ENCODE peak calls at places on chromosomes 1 and 21, in nine cellular contexts. One of them, this sample, is unnamed.

GRCh38 chr1:19356266-19356665 is 44.1 kb downstream of the SLC66A1 start:
- DNase-seq in astrocyte: no peak
- DNase-seq in fibroblast of lung: no peak
- DNase-seq in HepG2: no peak
- DNase-seq in PC-9: no peak
- DNase-seq in mammary epithelial cell: no peak
- DNase-seq in neuronal stem cell: no peak
- DNase-seq in hepatocyte: no peak
- DNase-seq in mesendoderm: no peak
- DNase-seq in this sample: peak; percentile 53

GRCh38 chr1:34529935-34530859 is 224.7 kb upstream of the GJB5 start:
- DNase-seq in astrocyte: peak; percentile 39
- DNase-seq in fibroblast of lung: no peak
- DNase-seq in HepG2: no peak
- DNase-seq in PC-9: no peak
- DNase-seq in mammary epithelial cell: no peak
- DNase-seq in neuronal stem cell: no peak
- DNase-seq in hepatocyte: no peak
- DNase-seq in mesendoderm: no peak
- DNase-seq in this sample: no peak

GRCh38 chr1:64451449-64451848 is 18.5 kb upstream of the CACHD1 start:
- DNase-seq in astrocyte: no peak
- DNase-seq in fibroblast of lung: no peak
- DNase-seq in HepG2: no peak
- DNase-seq in PC-9: no peak
- DNase-seq in mammary epithelial cell: no peak
- DNase-seq in neuronal stem cell: no peak
- DNase-seq in hepatocyte: no peak
- DNase-seq in mesendoderm: peak; percentile 85
- DNase-seq in this sample: no peak

GRCh38 chr1:100960098-100960497 is 64.2 kb downstream of the SLC30A7 start:
- DNase-seq in astrocyte: no peak
- DNase-seq in fibroblast of lung: no peak
- DNase-seq in HepG2: no peak
- DNase-seq in PC-9: no peak
- DNase-seq in mammary epithelial cell: no peak
- DNase-seq in neuronal stem cell: no peak
- DNase-seq in hepatocyte: no peak
- DNase-seq in mesendoderm: no peak
- DNase-seq in this sample: no peak

GRCh38 chr1:167524651-167525050 is 6.3 kb upstream of the CD247 start:
- DNase-seq in astrocyte: no peak
- DNase-seq in fibroblast of lung: no peak
- DNase-seq in HepG2: peak; percentile 45
- DNase-seq in PC-9: no peak
- DNase-seq in mammary epithelial cell: no peak
- DNase-seq in neuronal stem cell: no peak
- DNase-seq in hepatocyte: no peak
- DNase-seq in mesendoderm: no peak
- DNase-seq in this sample: no peak

GRCh38 chr1:47915677-47916353 is 81.4 kb downstream of the TRABD2B start:
- DNase-seq in astrocyte: no peak
- DNase-seq in fibroblast of lung: no peak
- DNase-seq in HepG2: no peak
- DNase-seq in PC-9: no peak
- DNase-seq in mammary epithelial cell: no peak
- DNase-seq in neuronal stem cell: no peak
- DNase-seq in hepatocyte: no peak
- DNase-seq in mesendoderm: no peak
- DNase-seq in this sample: no peak

GRCh38 chr1:37892151-37893047 is 33.0 kb upstream of the MTF1 start:
- DNase-seq in astrocyte: peak; percentile 47
- DNase-seq in fibroblast of lung: peak; percentile 45
- DNase-seq in HepG2: no peak
- DNase-seq in PC-9: no peak
- DNase-seq in mammary epithelial cell: no peak
- DNase-seq in neuronal stem cell: no peak
- DNase-seq in hepatocyte: no peak
- DNase-seq in mesendoderm: no peak
- DNase-seq in this sample: peak; percentile 90

GRCh38 chr1:201675143-201675542 is 136.2 kb downstream of the NAV1 start:
- DNase-seq in astrocyte: no peak
- DNase-seq in fibroblast of lung: no peak
- DNase-seq in HepG2: no peak
- DNase-seq in PC-9: no peak
- DNase-seq in mammary epithelial cell: no peak
- DNase-seq in neuronal stem cell: no peak
- DNase-seq in hepatocyte: no peak
- DNase-seq in mesendoderm: no peak
- DNase-seq in this sample: no peak

GRCh38 chr1:110337704-110338199 is 1.4 kb upstream of the RBM15 start:
- DNase-seq in astrocyte: no peak
- DNase-seq in fibroblast of lung: no peak
- DNase-seq in HepG2: peak; percentile 54
- DNase-seq in PC-9: peak; percentile 46
- DNase-seq in mammary epithelial cell: no peak
- DNase-seq in neuronal stem cell: peak; percentile 38
- DNase-seq in hepatocyte: peak; percentile 56
- DNase-seq in mesendoderm: peak; percentile 77
- DNase-seq in this sample: no peak

GRCh38 chr1:212070720-212071302 is 35.3 kb downstream of the DTL start:
- DNase-seq in astrocyte: peak; percentile 38
- DNase-seq in fibroblast of lung: peak; percentile 78
- DNase-seq in HepG2: peak; percentile 35
- DNase-seq in PC-9: no peak
- DNase-seq in mammary epithelial cell: peak; percentile 25
- DNase-seq in neuronal stem cell: no peak
- DNase-seq in hepatocyte: peak; percentile 73
- DNase-seq in mesendoderm: peak; percentile 40
- DNase-seq in this sample: peak; percentile 26

GRCh38 chr1:95793893-95794292 is 559.9 kb downstream of the RWDD3 start:
- DNase-seq in astrocyte: no peak
- DNase-seq in fibroblast of lung: no peak
- DNase-seq in HepG2: peak; percentile 5
- DNase-seq in PC-9: no peak
- DNase-seq in mammary epithelial cell: peak; percentile 4
- DNase-seq in neuronal stem cell: no peak
- DNase-seq in hepatocyte: peak; percentile 11
- DNase-seq in mesendoderm: peak; percentile 76
- DNase-seq in this sample: no peak

GRCh38 chr1:147243228-147243685 is 773 bp downstream of the CHD1L start:
- DNase-seq in astrocyte: peak; percentile 77
- DNase-seq in fibroblast of lung: no peak
- DNase-seq in HepG2: peak; percentile 24
- DNase-seq in PC-9: peak; percentile 66
- DNase-seq in mammary epithelial cell: no peak
- DNase-seq in neuronal stem cell: no peak
- DNase-seq in hepatocyte: peak; percentile 44
- DNase-seq in mesendoderm: peak; percentile 61
- DNase-seq in this sample: no peak

GRCh38 chr21:45142916-45143315 is 68.5 kb downstream of the ADARB1 start:
- DNase-seq in astrocyte: no peak
- DNase-seq in fibroblast of lung: no peak
- DNase-seq in HepG2: no peak
- DNase-seq in PC-9: no peak
- DNase-seq in mammary epithelial cell: no peak
- DNase-seq in neuronal stem cell: no peak
- DNase-seq in hepatocyte: no peak
- DNase-seq in mesendoderm: no peak
- DNase-seq in this sample: no peak
- H3K36me3 ChIP-seq in astrocyte: no peaks in the 10 kb centered on the region
- H3K36me3 ChIP-seq in fibroblast of lung: no peaks in the 10 kb centered on the region
- H3K36me3 ChIP-seq in HepG2: peaks cover 4% of the 10 kb centered on the region
- H3K36me3 ChIP-seq in PC-9: no peaks in the 10 kb centered on the region
- H3K36me3 ChIP-seq in mammary epithelial cell: peaks cover 4% of the 10 kb centered on the region
- H3K36me3 ChIP-seq in neuronal stem cell: no peaks in the 10 kb centered on the region
- H3K36me3 ChIP-seq in hepatocyte: no peaks in the 10 kb centered on the region
- H3K36me3 ChIP-seq in mesendoderm: peaks cover 3% of the 10 kb centered on the region
- H3K36me3 ChIP-seq in this sample: peaks cover 8% of the 10 kb centered on the region

GRCh38 chr1:83761977-83762376 is 237.0 kb downstream of the TTLL7 start:
- DNase-seq in astrocyte: no peak
- DNase-seq in fibroblast of lung: no peak
- DNase-seq in HepG2: no peak
- DNase-seq in PC-9: no peak
- DNase-seq in mammary epithelial cell: no peak
- DNase-seq in neuronal stem cell: no peak
- DNase-seq in hepatocyte: no peak
- DNase-seq in mesendoderm: no peak
- DNase-seq in this sample: no peak
- H3K4me3 ChIP-seq in astrocyte: no peak overlapping the region
- H3K4me3 ChIP-seq in fibroblast of lung: no peak overlapping the region
- H3K4me3 ChIP-seq in HepG2: no peak overlapping the region
- H3K4me3 ChIP-seq in PC-9: no peak overlapping the region
- H3K4me3 ChIP-seq in mammary epithelial cell: no peak overlapping the region
- H3K4me3 ChIP-seq in neuronal stem cell: no peak overlapping the region
- H3K4me3 ChIP-seq in hepatocyte: no peak overlapping the region
- H3K4me3 ChIP-seq in mesendoderm: no peak overlapping the region
- H3K4me3 ChIP-seq in this sample: no peak overlapping the region

GRCh38 chr1:83716641-83717040 is 282.3 kb downstream of the TTLL7 start:
- DNase-seq in astrocyte: no peak
- DNase-seq in fibroblast of lung: no peak
- DNase-seq in HepG2: no peak
- DNase-seq in PC-9: no peak
- DNase-seq in mammary epithelial cell: no peak
- DNase-seq in neuronal stem cell: no peak
- DNase-seq in hepatocyte: no peak
- DNase-seq in mesendoderm: peak; percentile 59
- DNase-seq in this sample: no peak
- H3K4me2 ChIP-seq in astrocyte: no peak overlapping the region
- H3K4me2 ChIP-seq in fibroblast of lung: no peak overlapping the region
- H3K4me2 ChIP-seq in HepG2: no peak overlapping the region
- H3K4me2 ChIP-seq in PC-9: no peak overlapping the region
- H3K4me2 ChIP-seq in mammary epithelial cell: no peak overlapping the region
- H3K4me2 ChIP-seq in neuronal stem cell: no peak overlapping the region
- H3K4me2 ChIP-seq in hepatocyte: no peak overlapping the region
- H3K4me2 ChIP-seq in mesendoderm: no peak overlapping the region
- H3K4me2 ChIP-seq in this sample: no peak overlapping the region

GRCh38 chr1:44905276-44905675 is 62.2 kb upstream of the PTCH2 start:
- DNase-seq in astrocyte: no peak
- DNase-seq in fibroblast of lung: no peak
- DNase-seq in HepG2: no peak
- DNase-seq in PC-9: no peak
- DNase-seq in mammary epithelial cell: no peak
- DNase-seq in neuronal stem cell: no peak
- DNase-seq in hepatocyte: no peak
- DNase-seq in mesendoderm: no peak
- DNase-seq in this sample: peak; percentile 32
- H3K36me3 ChIP-seq in astrocyte: no peaks in the 10 kb centered on the region
- H3K36me3 ChIP-seq in fibroblast of lung: no peaks in the 10 kb centered on the region
- H3K36me3 ChIP-seq in HepG2: no peaks in the 10 kb centered on the region
- H3K36me3 ChIP-seq in PC-9: no peaks in the 10 kb centered on the region
- H3K36me3 ChIP-seq in mammary epithelial cell: no peaks in the 10 kb centered on the region
- H3K36me3 ChIP-seq in neuronal stem cell: no peaks in the 10 kb centered on the region
- H3K36me3 ChIP-seq in hepatocyte: no peaks in the 10 kb centered on the region
- H3K36me3 ChIP-seq in mesendoderm: no peaks in the 10 kb centered on the region
- H3K36me3 ChIP-seq in this sample: no peaks in the 10 kb centered on the region

GRCh38 chr1:111598534-111598933 is 21.1 kb upstream of the RAP1A start:
- DNase-seq in astrocyte: no peak
- DNase-seq in fibroblast of lung: no peak
- DNase-seq in HepG2: no peak
- DNase-seq in PC-9: no peak
- DNase-seq in mammary epithelial cell: no peak
- DNase-seq in neuronal stem cell: no peak
- DNase-seq in hepatocyte: no peak
- DNase-seq in mesendoderm: no peak
- DNase-seq in this sample: no peak

GRCh38 chr1:111594128-111594693 is 25.4 kb upstream of the RAP1A start:
- DNase-seq in astrocyte: no peak
- DNase-seq in fibroblast of lung: no peak
- DNase-seq in HepG2: no peak
- DNase-seq in PC-9: no peak
- DNase-seq in mammary epithelial cell: no peak
- DNase-seq in neuronal stem cell: no peak
- DNase-seq in hepatocyte: no peak
- DNase-seq in mesendoderm: no peak
- DNase-seq in this sample: no peak

GRCh38 chr1:111597433-111597832 is 22.2 kb upstream of the RAP1A start:
- DNase-seq in astrocyte: no peak
- DNase-seq in fibroblast of lung: peak; percentile 83
- DNase-seq in HepG2: no peak
- DNase-seq in PC-9: no peak
- DNase-seq in mammary epithelial cell: no peak
- DNase-seq in neuronal stem cell: no peak
- DNase-seq in hepatocyte: peak; percentile 12
- DNase-seq in mesendoderm: no peak
- DNase-seq in this sample: no peak

GRCh38 chr1:111595807-111596206 is 23.8 kb upstream of the RAP1A start:
- DNase-seq in astrocyte: no peak
- DNase-seq in fibroblast of lung: no peak
- DNase-seq in HepG2: no peak
- DNase-seq in PC-9: no peak
- DNase-seq in mammary epithelial cell: no peak
- DNase-seq in neuronal stem cell: no peak
- DNase-seq in hepatocyte: no peak
- DNase-seq in mesendoderm: no peak
- DNase-seq in this sample: no peak

GRCh38 chr1:111596499-111596898 is 23.1 kb upstream of the RAP1A start:
- DNase-seq in astrocyte: no peak
- DNase-seq in fibroblast of lung: no peak
- DNase-seq in HepG2: no peak
- DNase-seq in PC-9: no peak
- DNase-seq in mammary epithelial cell: no peak
- DNase-seq in neuronal stem cell: no peak
- DNase-seq in hepatocyte: no peak
- DNase-seq in mesendoderm: no peak
- DNase-seq in this sample: no peak
- H3K4me3 ChIP-seq in astrocyte: no peak overlapping the region
- H3K4me3 ChIP-seq in fibroblast of lung: no peak overlapping the region
- H3K4me3 ChIP-seq in HepG2: no peak overlapping the region
- H3K4me3 ChIP-seq in PC-9: no peak overlapping the region
- H3K4me3 ChIP-seq in mammary epithelial cell: no peak overlapping the region
- H3K4me3 ChIP-seq in neuronal stem cell: no peak overlapping the region
- H3K4me3 ChIP-seq in hepatocyte: no peak overlapping the region
- H3K4me3 ChIP-seq in mesendoderm: no peak overlapping the region
- H3K4me3 ChIP-seq in this sample: no peak overlapping the region